ENCODE peak calls at places on chromosomes 3 and 15, in six cellular contexts. P is NCI-H2171 treated with DMSO at 0.1 percent for 48 hours; J is activated CD8-positive, alpha-beta memory T cell treated with anti-CD3 and anti-CD28 coated beads, Interleukin-2, amount 10 ng/mL, durations not matched to agents 7 days and 5 days; Y is NCI-H1930; O is nephron progenitor cell; N is GM04503. B is an unnamed sample.

GRCh38 chr3:42394579-42395288 is 15.7 kb downstream of the LYZL4 start:
- DNase-seq in O (no peak), N (no peak), Y (no peak), J (no peak), P (no peak), B (no peak)

GRCh38 chr3:114519415-114519814 is 225.6 kb downstream of the TIGIT start:
- DNase-seq in Y (no peak), O (no peak), J (no peak), N (peak; percentile 50), P (no peak), B (peak; percentile 16)

GRCh38 chr3:171375704-171376103 is 84.5 kb downstream of the TNIK start:
- DNase-seq in J (no peak), N (no peak), P (no peak), Y (no peak), O (no peak), B (no peak)

GRCh38 chr3:21893250-21893649 is 142.2 kb upstream of the ZNF385D start:
- DNase-seq in N (no peak), O (no peak), Y (no peak), P (no peak), J (no peak), B (no peak)

GRCh38 chr15:69973102-69973714 is 124.5 kb downstream of the TLE3 start:
- DNase-seq in P (no peak), Y (no peak), N (no peak), J (peak; percentile 69), O (peak; percentile 29), B (peak; percentile 46)

GRCh38 chr3:157182879-157183278 is 22.9 kb upstream of the CCNL1 start:
- DNase-seq in O (no peak), P (no peak), Y (no peak), J (no peak), N (no peak), B (no peak)

GRCh38 chr3:71753716-71754609 is at the start of gene GPR27:
- DNase-seq in P (peak; percentile 10), N (no peak), Y (no peak), J (no peak), O (peak; percentile 55), B (no peak)

GRCh38 chr15:81161215-81161673 is 27.2 kb downstream of the CFAP161 start:
- DNase-seq in N (no peak), O (no peak), J (no peak), Y (no peak), P (no peak), B (no peak)

GRCh38 chr15:69337133-69337532 is 38.4 kb downstream of the PAQR5 start:
- DNase-seq in O (no peak), Y (no peak), N (peak; percentile 23), J (no peak), P (no peak), B (no peak)

GRCh38 chr3:43997788-43998373 is 243.8 kb upstream of the TOPAZ1 start:
- DNase-seq in Y (no peak), J (no peak), O (peak; percentile 31), N (no peak), P (no peak), B (no peak)

GRCh38 chr15:41671656-41672636 is 11.7 kb downstream of the MGA start:
- DNase-seq in N (no peak), O (no peak), P (no peak), Y (no peak), J (no peak), B (peak; percentile 31)

GRCh38 chr15:37093480-37094410 is 6.6 kb downstream of the MEIS2 start:
- DNase-seq in Y (no peak), P (no peak), N (no peak), J (no peak), O (no peak), B (no peak)

GRCh38 chr3:160226026-160226739 is 961 bp downstream of the C3orf80 start:
- DNase-seq in Y (no peak), P (peak; percentile 24), N (no peak), O (peak; percentile 68), J (no peak), B (peak; percentile 3)

GRCh38 chr3:9028134-9028533 is 64.9 kb upstream of the RAD18 start:
- DNase-seq in O (no peak), N (peak; percentile 41), J (no peak), Y (no peak), P (peak; percentile 35), B (no peak)

GRCh38 chr3:141260131-141260927 is 28.7 kb downstream of the PXYLP1 start:
- DNase-seq in N (no peak), P (no peak), J (no peak), O (no peak), Y (no peak), B (no peak)

GRCh38 chr3:175486255-175486654 is 627.1 kb downstream of the NAALADL2 start:
- DNase-seq in Y (no peak), J (no peak), N (no peak), O (no peak), P (no peak), B (peak; percentile 85)

GRCh38 chr3:69320867-69321266 is 65.0 kb downstream of the FRMD4B start:
- DNase-seq in P (no peak), N (no peak), Y (no peak), O (no peak), J (no peak), B (peak; percentile 92)

GRCh38 chr15:85766007-85766831 is 28.5 kb downstream of the KLHL25 start:
- DNase-seq in N (no peak), O (no peak), Y (no peak), P (no peak), J (no peak), B (no peak)

GRCh38 chr3:160016972-160017371 is 28.3 kb downstream of the IL12A start:
- DNase-seq in Y (no peak), P (no peak), O (no peak), J (no peak), N (no peak), B (peak; percentile 66)

GRCh38 chr3:126132751-126133511 is 47.5 kb downstream of the ALDH1L1 start:
- DNase-seq in O (peak; percentile 28), N (no peak), Y (no peak), J (peak; percentile 36), P (no peak), B (no peak)

GRCh38 chr15:22877607-22878006 is 39.1 kb downstream of the NIPA2 start:
- DNase-seq in P (no peak), N (no peak), O (no peak), J (no peak), Y (no peak), B (no peak)

GRCh38 chr3:133197619-133198018 is 159.4 kb downstream of the TMEM108 start:
- DNase-seq in Y (no peak), N (no peak), J (no peak), O (no peak), P (no peak), B (peak; percentile 44)

GRCh38 chr3:130379274-130379673 is 33.8 kb downstream of the COL6A5 start:
- DNase-seq in P (no peak), O (no peak), N (no peak), Y (no peak), J (no peak), B (peak; percentile 5)

GRCh38 chr15:67480741-67481140 is 40.2 kb upstream of the C15orf61 start:
- DNase-seq in Y (no peak), P (no peak), N (no peak), J (no peak), O (no peak), B (no peak)

GRCh38 chr3:196518999-196519737 is 4.0 kb upstream of the SMCO1 start:
- DNase-seq in O (peak; percentile 40), N (no peak), P (peak; percentile 64), Y (peak; percentile 25), J (peak; percentile 71), B (peak; percentile 62)

GRCh38 chr3:8621872-8622271 is 22.7 kb downstream of the SSUH2 start:
- DNase-seq in P (no peak), J (no peak), Y (no peak), N (peak; percentile 84), O (no peak), B (no peak)

GRCh38 chr15:98524838-98525540 is 123.3 kb upstream of the IGF1R start:
- DNase-seq in P (no peak), J (no peak), N (no peak), O (no peak), Y (no peak), B (no peak)

GRCh38 chr3:157793745-157794144 is 290.5 kb upstream of the VEPH1 start:
- DNase-seq in P (no peak), N (no peak), Y (no peak), O (no peak), J (no peak), B (no peak)

GRCh38 chr15:76345880-76346665 is 9.5 kb downstream of the ISL2 start:
- DNase-seq in O (no peak), N (no peak), J (no peak), P (peak; percentile 37), Y (no peak), B (peak; percentile 10)

GRCh38 chr3:182392182-182392917 is 401.0 kb upstream of the ATP11B start:
- DNase-seq in O (no peak), N (no peak), P (no peak), J (no peak), Y (no peak), B (no peak)

GRCh38 chr15:27271258-27271657 is 300.3 kb downstream of the GABRG3 start:
- DNase-seq in O (no peak), Y (no peak), P (peak; percentile 94), J (no peak), N (no peak), B (no peak)